ENCODE peak calls at places on chromosome 1, in seven cellular contexts. L is BE2C; S is RWPE2; Y is germinal center; Q is lower lobe of right lung; D is cardiac fibroblast; G is CD8-positive, alpha-beta T cell. M is an unnamed sample.

GRCh38 chr1:158180741-158181576 is at the start of gene CD1D:
- DNase-seq in L (peak; percentile 18), S (no peak), Y (peak; percentile 60), Q (peak; percentile 69), D (peak; percentile 21), G (no peak), M (no peak)

GRCh38 chr1:107793896-107794440 is 171.0 kb downstream of the VAV3 start:
- DNase-seq in L (no peak), S (no peak), Y (no peak), Q (no peak), D (no peak), G (no peak), M (no peak)

GRCh38 chr1:43834280-43835140 is 99.1 kb upstream of the ARTN start:
- DNase-seq in L (peak; percentile 17), S (no peak), Y (no peak), Q (peak; percentile 61), D (peak; percentile 72), G (no peak), M (no peak)

GRCh38 chr1:221727146-221728036 is 14.5 kb downstream of the DUSP10 start:
- DNase-seq in L (no peak), S (no peak), Y (no peak), Q (no peak), D (no peak), G (no peak), M (no peak)

GRCh38 chr1:23800396-23801337 is at the start of gene GALE:
- DNase-seq in L (peak; percentile 91), S (peak; percentile 97), Y (peak; percentile 98), Q (peak; percentile 98), D (peak; percentile 95), G (peak; percentile 95), M (peak; percentile 89)

GRCh38 chr1:50633465-50633864 is 210.2 kb upstream of the DMRTA2 start:
- DNase-seq in L (peak; percentile 16), S (no peak), Y (no peak), Q (no peak), D (no peak), G (no peak), M (peak; percentile 21)

GRCh38 chr1:203580733-203581132 is 45.9 kb upstream of the ATP2B4 start:
- DNase-seq in L (no peak), S (no peak), Y (no peak), Q (peak; percentile 56), D (no peak), G (no peak), M (no peak)

GRCh38 chr1:114154146-114154962 is 685 bp upstream of the SYT6 start:
- DNase-seq in L (peak; percentile 34), S (no peak), Y (no peak), Q (peak; percentile 45), D (peak; percentile 12), G (no peak), M (no peak)

GRCh38 chr1:22826630-22827580 is 116.3 kb downstream of the EPHB2 start:
- DNase-seq in L (no peak), S (no peak), Y (no peak), Q (no peak), D (no peak), G (no peak), M (no peak)

GRCh38 chr1:226082959-226083302 is 20.4 kb downstream of the H3-3A start:
- DNase-seq in L (peak; percentile 59), S (no peak), Y (no peak), Q (peak; percentile 83), D (peak; percentile 43), G (peak; percentile 12), M (no peak)

GRCh38 chr1:20440785-20441200 is 45.2 kb downstream of the CAMK2N1 start:
- DNase-seq in L (peak; percentile 68), S (no peak), Y (peak; percentile 84), Q (no peak), D (peak; percentile 65), G (peak; percentile 19), M (peak; percentile 58)

GRCh38 chr1:221263831-221264767 is 384.9 kb downstream of the HLX start:
- DNase-seq in L (peak; percentile 82), S (no peak), Y (peak; percentile 57), Q (no peak), D (peak; percentile 95), G (peak; percentile 14), M (peak; percentile 52)

GRCh38 chr1:117051224-117052064 is 8.7 kb upstream of the TTF2 start:
- DNase-seq in L (no peak), S (no peak), Y (peak; percentile 24), Q (peak; percentile 64), D (peak; percentile 52), G (peak; percentile 31), M (no peak)

GRCh38 chr1:90204036-90204594 is 209.2 kb downstream of the ZNF326 start:
- DNase-seq in L (no peak), S (no peak), Y (no peak), Q (no peak), D (no peak), G (no peak), M (no peak)

GRCh38 chr1:202090994-202091393 is 31.7 kb upstream of the GPR37L1 start:
- DNase-seq in L (no peak), S (no peak), Y (no peak), Q (no peak), D (no peak), G (no peak), M (peak; percentile 45)

GRCh38 chr1:86854352-86854751 is 59.6 kb downstream of the SELENOF start:
- DNase-seq in L (no peak), S (no peak), Y (no peak), Q (no peak), D (no peak), G (no peak), M (no peak)

GRCh38 chr1:201850053-201850397 is 21.1 kb downstream of the IPO9 start:
- DNase-seq in L (no peak), S (no peak), Y (no peak), Q (no peak), D (peak; percentile 89), G (no peak), M (no peak)

GRCh38 chr1:76541618-76542017 is 325.7 kb upstream of the ST6GALNAC5 start:
- DNase-seq in L (no peak), S (no peak), Y (no peak), Q (no peak), D (no peak), G (no peak), M (no peak)

GRCh38 chr1:196970182-196970581 is 7.2 kb upstream of the CFHR5 start:
- DNase-seq in L (no peak), S (no peak), Y (no peak), Q (no peak), D (no peak), G (no peak), M (no peak)

GRCh38 chr1:180042994-180043622 is 88.5 kb downstream of the CEP350 start:
- DNase-seq in L (no peak), S (no peak), Y (no peak), Q (no peak), D (peak; percentile 83), G (no peak), M (no peak)

M was measured in HepG2.